ENCODE peak calls at places on chromosomes 5 and 9, in four cellular contexts. F is tibial artery, S is heart left ventricle, U is neuronal stem cell. Y is an unnamed sample.

GRCh38 chr5:135094339-135095051 is 60.5 kb upstream of the PITX1 start:
- DNase-seq in F (peak; percentile 48), S (no peak), U (no peak), Y (no peak)

GRCh38 chr9:92395617-92396016 is 8.8 kb downstream of the OGN start:
- DNase-seq in F (no peak), S (no peak), U (no peak), Y (no peak)

GRCh38 chr5:73066466-73066865 is 53.9 kb upstream of the TMEM171 start:
- DNase-seq in F (no peak), S (no peak), U (no peak), Y (no peak)

GRCh38 chr5:130471-131175 is 38.7 kb downstream of the PLEKHG4B start:
- DNase-seq in F (no peak), S (no peak), U (no peak), Y (no peak)

GRCh38 chr9:93112864-93113389 is 16.9 kb downstream of the CARD19 start:
- DNase-seq in F (peak; percentile 64), S (no peak), U (no peak), Y (peak; percentile 66)

GRCh38 chr5:454936-455335 is 12.0 kb downstream of the EXOC3 start:
- DNase-seq in F (peak; percentile 59), S (no peak), U (no peak), Y (no peak)

GRCh38 chr5:172421-172820 is 18.9 kb upstream of the LRRC14B start:
- DNase-seq in F (no peak), S (peak; percentile 6), U (no peak), Y (peak; percentile 50)

GRCh38 chr5:54063817-54064216 is 246.6 kb downstream of the ARL15 start:
- DNase-seq in F (no peak), S (no peak), U (no peak), Y (no peak)

GRCh38 chr9:123329329-123329955 is 26.6 kb upstream of the CRB2 start:
- DNase-seq in F (no peak), S (no peak), U (no peak), Y (no peak)

GRCh38 chr5:54639621-54640020 is 122.1 kb downstream of the SNX18 start:
- DNase-seq in F (no peak), S (no peak), U (no peak), Y (no peak)

GRCh38 chr5:110366716-110367115 is 359.8 kb downstream of the TMEM232 start:
- DNase-seq in F (no peak), S (no peak), U (no peak), Y (no peak)

GRCh38 chr9:88586452-88586851 is 51.5 kb downstream of the NXNL2 start:
- DNase-seq in F (no peak), S (no peak), U (no peak), Y (no peak)
- H3K27ac ChIP-seq in F (peak overlapping the region; percentile 14), S (no peak overlapping the region), U (no peak overlapping the region), Y (no peak overlapping the region)

DNA sequence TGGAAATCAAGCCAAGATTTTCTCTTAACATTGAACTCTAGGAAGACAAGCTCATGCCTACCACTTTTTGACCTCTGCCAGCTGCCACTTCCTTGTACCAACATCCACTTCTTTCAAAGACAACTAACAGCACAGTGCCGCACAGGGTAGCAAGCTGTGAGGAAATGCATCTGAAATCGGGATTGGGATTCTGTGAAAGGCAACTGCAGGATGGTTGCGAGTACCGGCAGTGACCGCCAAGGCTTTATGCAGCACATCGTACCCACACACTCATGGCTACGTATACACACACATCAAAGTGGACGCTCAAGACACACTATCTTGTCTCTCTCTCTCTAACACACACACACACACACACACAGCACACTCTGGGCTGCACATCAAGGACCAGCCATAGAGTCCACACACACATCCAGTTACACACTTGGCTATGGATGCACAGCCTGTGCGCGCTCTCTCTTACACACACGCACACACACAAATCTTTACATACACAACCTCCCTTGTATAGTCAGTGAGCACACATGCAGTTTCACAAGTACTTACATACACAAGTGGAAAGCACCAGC is 972 bp downstream of the HTR4 start:
- DNase-seq in F (no peak), S (no peak), U (no peak), Y (no peak)
- H3K4me3 ChIP-seq in F (peak overlapping the region; percentile 35), S (peak overlapping the region; percentile 45), U (no peak overlapping the region), Y (no peak overlapping the region)

GRCh38 chr9:95778957-95779356 is 96.5 kb upstream of the ERCC6L2 start:
- DNase-seq in F (no peak), S (no peak), U (no peak), Y (no peak)

GRCh38 chr9:95783426-95783975 is 92.0 kb upstream of the ERCC6L2 start:
- DNase-seq in F (no peak), S (no peak), U (no peak), Y (no peak)

GRCh38 chr9:95776131-95776530 is 99.4 kb upstream of the ERCC6L2 start:
- DNase-seq in F (no peak), S (no peak), U (no peak), Y (no peak)

GRCh38 chr9:95780751-95781150 is 94.7 kb upstream of the ERCC6L2 start:
- DNase-seq in F (no peak), S (no peak), U (no peak), Y (no peak)

GRCh38 chr9:95780121-95780520 is 95.4 kb upstream of the ERCC6L2 start:
- DNase-seq in F (no peak), S (no peak), U (peak; percentile 48), Y (no peak)
- H3K4me1 ChIP-seq in F (no peaks in the 10 kb centered on the region), S (no peaks in the 10 kb centered on the region), U (peaks cover 27% of the 10 kb centered on the region), Y (no peaks in the 10 kb centered on the region)

GRCh38 chr9:33125441-33125840 is 41.7 kb downstream of the B4GALT1 start:
- DNase-seq in F (no peak), S (no peak), U (no peak), Y (no peak)
- H3K27ac ChIP-seq in F (no peak overlapping the region), S (peak overlapping the region; percentile 69), U (no peak overlapping the region), Y (no peak overlapping the region)

GRCh38 chr5:37088041-37088440 is 161.1 kb downstream of the CPLANE1 start:
- DNase-seq in F (no peak), S (no peak), U (no peak), Y (no peak)
- H3K4me3 ChIP-seq in F (no peak overlapping the region), S (no peak overlapping the region), U (no peak overlapping the region), Y (no peak overlapping the region)

Y was measured in left lung.